ENCODE peak calls at places on chromosomes 5 and 9, in five cellular contexts. M is EH; H is HS-5; G is neural crest cell; E is CD8-positive, alpha-beta T cell. J is an unnamed sample.

GRCh38 chr9:7315746-7316457 is 483.7 kb downstream of the DMAC1 start:
- DNase-seq in M (peak), H (no peak), G (no peak), E (no peak), J (no peak)

GRCh38 chr5:107224272-107224671 is 446.5 kb downstream of the EFNA5 start:
- DNase-seq in M (no peak), H (no peak), G (no peak), E (no peak), J (no peak)

GRCh38 chr5:153534102-153534501 is 43.6 kb downstream of the GRIA1 start:
- DNase-seq in M (no peak), H (no peak), G (no peak), E (no peak), J (no peak)

GRCh38 chr9:22535780-22536179 is 89.2 kb downstream of the DMRTA1 start:
- DNase-seq in M (no peak), H (no peak), G (no peak), E (no peak), J (no peak)

GRCh38 chr9:37840560-37841194 is 40.1 kb downstream of the DCAF10 start:
- DNase-seq in M (peak), H (peak), G (no peak), E (no peak), J (no peak)

GRCh38 chr9:32705059-32705458 is 69.6 kb upstream of the TAF1L start:
- DNase-seq in M (peak), H (no peak), G (no peak), E (no peak), J (no peak)

GRCh38 chr5:73450672-73451217 is 2.2 kb upstream of the FOXD1 start:
- DNase-seq in M (peak), H (no peak), G (peak), E (no peak), J (no peak)

GRCh38 chr9:92728831-92729734 is 35.5 kb downstream of the BICD2 start:
- DNase-seq in M (peak), H (no peak), G (no peak), E (no peak), J (peak)

GRCh38 chr5:74624501-74624900 is 16.0 kb downstream of the ENC1 start:
- DNase-seq in M (no peak), H (no peak), G (no peak), E (no peak), J (no peak)

GRCh38 chr9:127979333-127980055 is 1.3 kb downstream of the EEIG1 start:
- DNase-seq in M (peak), H (no peak), G (peak), E (no peak), J (peak)

GRCh38 chr5:77957-78804 is 13.8 kb upstream of the PLEKHG4B start:
- DNase-seq in M (peak), H (no peak), G (no peak), E (no peak), J (peak)

GRCh38 chr5:26492835-26493459 is 545.4 kb downstream of the CDH9 start:
- DNase-seq in M (no peak), H (no peak), G (no peak), E (no peak), J (no peak)

GRCh38 chr5:32605766-32606152 is 20.4 kb downstream of the SUB1 start:
- DNase-seq in M (no peak), H (no peak), G (no peak), E (no peak), J (peak)

GRCh38 chr5:177304392-177305119 is 957 bp downstream of the PRELID1 start:
- DNase-seq in M (peak), H (no peak), G (no peak), E (no peak), J (peak)

GRCh38 chr5:130074820-130075219 is 170.6 kb downstream of the CHSY3 start:
- DNase-seq in M (no peak), H (no peak), G (no peak), E (no peak), J (no peak)

GRCh38 chr5:3394046-3394597 is 201.5 kb upstream of the IRX1 start:
- DNase-seq in M (no peak), H (no peak), G (no peak), E (no peak), J (peak)

GRCh38 chr9:129368458-129368978 is 190.5 kb upstream of the IER5L start:
- DNase-seq in M (no peak), H (no peak), G (no peak), E (no peak), J (peak)

GRCh38 chr9:106718996-106719395 is 144.0 kb upstream of the ZNF462 start:
- DNase-seq in M (peak), H (peak), G (no peak), E (no peak), J (peak)

GRCh38 chr9:122116040-122116439 is 22.9 kb upstream of the TTLL11 start:
- DNase-seq in M (no peak), H (no peak), G (no peak), E (no peak), J (peak)

GRCh38 chr5:36696059-36696673 is 89.8 kb downstream of the SLC1A3 start:
- DNase-seq in M (peak), H (peak), G (peak), E (no peak), J (peak)

GRCh38 chr5:181246276-181247050 is 2.8 kb upstream of the RACK1 start:
- DNase-seq in M (peak), H (peak), G (peak), E (peak), J (peak)

GRCh38 chr5:81252904-81253303 is 19.8 kb downstream of the CKMT2 start:
- DNase-seq in M (no peak), H (no peak), G (no peak), E (no peak), J (no peak)

GRCh38 chr9:107020040-107020530 is 157.1 kb downstream of the ZNF462 start:
- DNase-seq in M (peak), H (peak), G (no peak), E (no peak), J (no peak)

GRCh38 chr9:75197521-75197920 is 109.2 kb downstream of the OSTF1 start:
- DNase-seq in M (peak), H (no peak), G (no peak), E (no peak), J (no peak)

GRCh38 chr5:173845321-173845720 is 42.8 kb upstream of the CPEB4 start:
- DNase-seq in M (no peak), H (no peak), G (no peak), E (no peak), J (no peak)

GRCh38 chr9:88605500-88606172 is 70.7 kb downstream of the NXNL2 start:
- DNase-seq in M (peak), H (no peak), G (no peak), E (no peak), J (no peak)

GRCh38 chr9:111662851-111663823 is 1.7 kb downstream of the GNG10 start:
- DNase-seq in M (no peak), H (no peak), G (no peak), E (no peak), J (no peak)

GRCh38 chr9:129156163-129156562 is 21.9 kb downstream of the IER5L start:
- DNase-seq in M (no peak), H (no peak), G (no peak), E (no peak), J (peak)

GRCh38 chr9:86723351-86723750 is 224.0 kb downstream of the GAS1 start:
- DNase-seq in M (no peak), H (no peak), G (no peak), E (peak), J (no peak)

GRCh38 chr5:6193315-6193714 is 185.0 kb downstream of the MED10 start:
- DNase-seq in M (no peak), H (no peak), G (no peak), E (no peak), J (no peak)

GRCh38 chr9:135504262-135505229 is 4.1 kb downstream of the MRPS2 start:
- DNase-seq in M (peak), H (no peak), G (peak), E (peak), J (peak)

J was measured in osteoblast.